ENCODE peak calls at places on chromosomes 5 and 9, in nine cellular contexts. G is kidney epithelial cell, B is right atrium auricular region, E is GM12865, I is omental fat pad, N is RWPE1, C is tibial nerve, O is mesothelial cell of epicardium, A is AG09319. Z is an unnamed sample.

GRCh38 chr9:86500667-86501435 is 146.6 kb upstream of the TUT7 start:
- DNase-seq in C (peak), E (no peak), O (no peak), I (no peak), N (peak), B (no peak), A (peak), G (peak), Z (no peak)

GRCh38 chr5:160479926-160480325 is 58.3 kb downstream of the PTTG1 start:
- DNase-seq in G (no peak), C (no peak), A (peak), N (no peak), O (no peak), B (no peak), I (no peak), E (no peak), Z (no peak)

GRCh38 chr5:43396762-43397304 is 15.4 kb downstream of the CCL28 start:
- DNase-seq in I (no peak), C (peak), G (no peak), E (peak), O (no peak), N (peak), B (peak), A (no peak), Z (no peak)

GRCh38 chr5:74040065-74040551 is 414.1 kb downstream of the ARHGEF28 start:
- DNase-seq in N (no peak), I (no peak), C (no peak), E (no peak), A (peak), O (peak), B (no peak), G (peak), Z (no peak)

GRCh38 chr9:115235221-115235620 is 117.3 kb upstream of the TNC start:
- DNase-seq in O (no peak), E (no peak), C (no peak), I (no peak), B (no peak), G (no peak), N (no peak), A (no peak), Z (no peak)

GRCh38 chr9:37916471-37917314 is 12.8 kb upstream of the SLC25A51 start:
- DNase-seq in E (no peak), A (no peak), O (no peak), C (no peak), B (no peak), G (no peak), I (no peak), N (no peak), Z (no peak)

GRCh38 chr9:112308576-112308975 is 24.8 kb downstream of the PTBP3 start:
- DNase-seq in B (no peak), E (no peak), G (no peak), C (no peak), A (no peak), O (no peak), I (no peak), N (peak), Z (no peak)

GRCh38 chr9:91253488-91253887 is 108.2 kb downstream of the AUH start:
- DNase-seq in N (peak), G (no peak), B (no peak), A (no peak), I (no peak), C (no peak), E (peak), O (no peak), Z (no peak)

GRCh38 chr9:95226921-95227320 is 90.6 kb downstream of the FANCC start:
- DNase-seq in B (no peak), A (no peak), I (no peak), G (no peak), E (no peak), O (no peak), C (no peak), N (no peak), Z (no peak)

GRCh38 chr5:127358782-127359181 is 68.2 kb downstream of the MEGF10 start:
- DNase-seq in O (no peak), I (no peak), B (no peak), N (no peak), E (no peak), C (no peak), A (no peak), G (no peak), Z (no peak)

GRCh38 chr9:70451765-70452164 is 37.3 kb upstream of the KLF9 start:
- DNase-seq in E (no peak), A (no peak), G (no peak), I (no peak), B (no peak), O (no peak), C (no peak), N (no peak), Z (no peak)

GRCh38 chr9:21995652-21996275 is 1.2 kb downstream of the CDKN2B-AS1 start:
- DNase-seq in O (peak), N (no peak), C (no peak), A (no peak), G (no peak), B (peak), I (no peak), E (peak), Z (peak)

GRCh38 chr9:36903541-36904435 is 130.3 kb downstream of the PAX5 start:
- DNase-seq in A (no peak), E (peak), C (no peak), O (no peak), B (no peak), G (peak), I (no peak), N (peak), Z (peak)

GRCh38 chr9:34869390-34869789 is 88.7 kb upstream of the PHF24 start:
- DNase-seq in G (no peak), O (no peak), N (no peak), E (peak), C (no peak), B (no peak), A (no peak), I (no peak), Z (peak)

GRCh38 chr5:142827934-142828576 is 57.9 kb downstream of the ARHGAP26 start:
- DNase-seq in N (no peak), C (no peak), I (no peak), G (no peak), A (no peak), B (no peak), O (no peak), E (no peak), Z (no peak)

GRCh38 chr5:150774145-150774544 is 4.4 kb upstream of the SMIM3 start:
- DNase-seq in B (no peak), E (no peak), A (no peak), C (no peak), I (no peak), G (peak), N (peak), O (no peak), Z (no peak)

GRCh38 chr9:94861589-94862241 is 135.2 kb downstream of the AOPEP start:
- DNase-seq in G (no peak), C (peak), N (no peak), A (peak), O (no peak), E (no peak), I (no peak), B (no peak), Z (no peak)

GRCh38 chr5:83925321-83925877 is 204.7 kb upstream of the HAPLN1 start:
- DNase-seq in I (no peak), N (no peak), O (no peak), C (no peak), B (no peak), G (peak), E (no peak), A (no peak), Z (no peak)

GRCh38 chr5:149185067-149185466 is 43.8 kb downstream of the ABLIM3 start:
- DNase-seq in I (no peak), A (no peak), G (no peak), B (no peak), O (no peak), E (no peak), N (no peak), C (no peak), Z (no peak)

GRCh38 chr5:62582198-62582597 is 3.6 kb downstream of the LRRC70 start:
- DNase-seq in B (no peak), E (no peak), I (no peak), O (no peak), N (no peak), A (no peak), C (no peak), G (no peak), Z (no peak)

GRCh38 chr9:102435427-102435826 is 559.7 kb upstream of the CYLC2 start:
- DNase-seq in C (no peak), O (no peak), B (no peak), A (no peak), I (no peak), E (no peak), N (no peak), G (no peak), Z (no peak)

GRCh38 chr5:87120518-87121314 is 147.0 kb upstream of the RASA1 start:
- DNase-seq in B (no peak), N (peak), E (peak), A (peak), G (peak), O (no peak), I (no peak), C (no peak), Z (peak)

GRCh38 chr5:164277720-164278119 is 772.3 kb downstream of the MAT2B start:
- DNase-seq in I (no peak), B (no peak), E (peak), G (no peak), A (no peak), C (no peak), N (peak), O (no peak), Z (no peak)

GRCh38 chr9:23341346-23341745 is 484.7 kb downstream of the ELAVL2 start:
- DNase-seq in N (no peak), O (no peak), E (no peak), B (no peak), I (no peak), A (no peak), C (no peak), G (no peak), Z (no peak)

GRCh38 chr9:131657890-131658752 is 81.8 kb downstream of the RAPGEF1 start:
- DNase-seq in G (peak), E (no peak), O (no peak), C (no peak), N (peak), A (peak), B (no peak), I (no peak), Z (peak)

GRCh38 chr9:14080940-14081621 is 232.9 kb downstream of the NFIB start:
- DNase-seq in O (no peak), A (no peak), B (no peak), E (peak), C (no peak), G (peak), N (peak), I (no peak), Z (no peak)

GRCh38 chr5:103466494-103466893 is 96.1 kb downstream of the NUDT12 start:
- DNase-seq in I (no peak), B (no peak), E (no peak), C (no peak), N (no peak), O (no peak), A (no peak), G (no peak), Z (no peak)

GRCh38 chr5:103465891-103466290 is 96.7 kb downstream of the NUDT12 start:
- DNase-seq in A (no peak), G (no peak), C (no peak), B (no peak), O (no peak), E (no peak), I (no peak), N (no peak), Z (no peak)

GRCh38 chr5:103467831-103468230 is 94.8 kb downstream of the NUDT12 start:
- DNase-seq in A (no peak), N (no peak), C (no peak), E (no peak), B (no peak), I (no peak), O (no peak), G (no peak), Z (no peak)

GRCh38 chr5:103461223-103461622 is 101.4 kb downstream of the NUDT12 start:
- DNase-seq in B (no peak), E (no peak), I (no peak), O (no peak), A (no peak), N (no peak), G (peak), C (no peak), Z (no peak)

GRCh38 chr5:103464801-103465484 is 97.6 kb downstream of the NUDT12 start:
- DNase-seq in G (no peak), N (no peak), A (no peak), B (no peak), E (no peak), I (no peak), O (no peak), C (no peak), Z (no peak)
- TF ChIP-seq CTCF in G (no peak), N (no peak), A (peak), B (no peak), E (no peak), I (no peak), O (no peak), C (no peak), Z (no peak)

DNA sequence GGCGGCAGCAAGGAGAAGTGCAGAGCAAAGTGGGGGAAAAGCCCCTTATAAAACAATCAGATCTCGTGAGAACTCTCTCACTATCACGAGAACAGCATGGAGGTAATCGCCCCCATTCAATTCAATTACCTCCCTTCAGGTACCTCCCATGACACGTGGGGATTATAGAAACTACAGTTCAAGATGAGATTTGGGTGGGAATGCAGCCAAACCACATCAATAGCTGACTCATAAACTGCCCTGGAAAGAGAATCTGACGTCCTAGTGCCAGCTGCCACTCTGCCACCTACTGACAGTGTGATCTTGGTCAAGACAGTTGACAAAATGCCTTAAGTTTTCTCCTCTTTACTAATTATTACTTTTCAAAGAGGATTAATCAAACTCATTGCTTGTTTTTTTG is 128.3 kb downstream of the GPBP1 start:
- DNase-seq in B (no peak), N (peak), E (peak), A (no peak), I (no peak), C (no peak), O (no peak), G (peak), Z (peak)
- TF ChIP-seq CTCF in B (no peak), N (peak), E (no peak), A (no peak), I (no peak), C (no peak), O (no peak), G (peak), Z (no peak)

GRCh38 chr5:146595088-146595487 is 79.1 kb upstream of the GPR151 start:
- DNase-seq in G (no peak), C (no peak), I (no peak), N (no peak), A (no peak), E (no peak), B (no peak), O (no peak), Z (no peak)
- TF ChIP-seq CTCF in G (no peak), C (no peak), I (no peak), N (no peak), A (no peak), E (no peak), B (no peak), O (no peak), Z (no peak)

GRCh38 chr5:19795218-19795617 is 192.8 kb downstream of the CDH18 start:
- DNase-seq in O (no peak), C (no peak), G (no peak), E (no peak), I (no peak), B (no peak), A (no peak), N (peak), Z (no peak)
- TF ChIP-seq CTCF in O (no peak), C (no peak), G (peak), E (no peak), I (no peak), B (no peak), A (peak), N (peak), Z (no peak)

GRCh38 chr9:82152181-82152580 is 163.6 kb downstream of the SPATA31D1 start:
- DNase-seq in B (no peak), I (no peak), O (no peak), E (no peak), G (peak), N (no peak), A (no peak), C (no peak), Z (no peak)
- TF ChIP-seq CTCF in B (no peak), I (no peak), O (no peak), E (no peak), G (no peak), N (no peak), A (no peak), C (no peak), Z (no peak)

GRCh38 chr9:136092741-136093140 is 2.3 kb downstream of the NACC2 start:
- DNase-seq in A (no peak), N (no peak), I (no peak), E (no peak), G (no peak), C (no peak), B (no peak), O (no peak), Z (no peak)
- TF ChIP-seq CTCF in A (no peak), N (no peak), I (no peak), E (no peak), G (no peak), C (no peak), B (no peak), O (no peak), Z (no peak)

DNA sequence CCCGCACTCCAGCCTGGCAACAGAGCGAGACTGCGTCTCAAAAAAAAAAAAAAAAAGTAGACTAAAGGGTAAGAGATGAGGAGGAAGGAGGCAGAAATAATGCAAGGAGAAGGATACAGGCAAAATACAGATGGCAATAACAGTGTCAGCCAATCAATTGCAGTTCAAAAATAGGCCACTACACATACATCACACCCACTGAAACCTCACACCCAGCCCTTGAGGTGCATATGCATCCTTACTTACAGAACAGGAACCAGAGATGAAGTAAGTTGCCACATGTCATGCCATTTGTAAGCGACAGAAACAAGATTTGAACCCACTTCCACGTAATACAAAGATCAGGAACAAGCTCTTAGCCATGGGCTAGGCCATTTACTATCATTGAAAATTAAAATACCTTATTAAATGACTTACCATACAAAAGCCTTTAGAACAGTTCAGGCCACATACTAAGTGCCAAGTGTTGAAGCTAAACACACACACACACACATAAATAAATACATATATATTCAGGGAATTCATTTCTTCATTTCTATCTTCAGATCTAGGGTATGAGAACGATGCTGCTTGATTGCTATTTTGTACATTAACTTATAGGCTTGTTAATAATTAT is 98.4 kb downstream of the FNBP1 start:
- DNase-seq in N (no peak), O (no peak), A (no peak), E (no peak), G (no peak), B (peak), I (no peak), C (no peak), Z (no peak)
- TF ChIP-seq CTCF in N (no peak), O (no peak), A (no peak), E (no peak), G (no peak), B (no peak), I (no peak), C (no peak), Z (no peak)

DNA sequence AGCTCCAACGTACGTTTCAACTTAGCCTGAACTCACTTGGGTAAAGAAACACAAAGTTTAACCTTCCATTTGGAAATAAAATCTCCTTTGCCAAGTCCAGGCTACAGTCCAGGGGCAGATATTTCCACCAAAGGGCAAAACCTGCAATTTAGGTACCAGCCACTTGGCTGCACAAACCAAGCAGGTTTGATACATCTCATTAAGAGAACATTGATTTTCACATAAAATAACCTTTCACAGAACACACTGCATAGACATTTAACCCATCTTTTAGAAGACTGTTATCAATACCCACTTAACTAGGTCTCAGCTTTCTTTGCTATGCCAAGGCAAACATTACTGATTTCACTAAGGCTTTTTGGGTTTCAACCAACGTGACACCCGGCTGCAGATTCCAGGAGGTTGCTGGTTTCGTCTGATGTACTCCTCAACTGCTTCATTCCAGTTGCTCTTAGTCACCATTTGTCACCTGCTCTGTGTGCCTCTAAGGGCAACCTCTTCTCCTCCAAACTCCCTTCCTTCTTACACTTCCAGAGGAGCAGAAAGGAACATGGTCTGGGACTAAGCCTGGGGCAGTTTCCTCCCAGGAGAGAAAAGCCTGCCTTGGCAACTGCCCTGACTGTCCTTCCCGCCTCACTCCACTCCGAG is 67.1 kb downstream of the EPB41L4B start:
- DNase-seq in A (peak), G (peak), I (no peak), B (no peak), O (no peak), C (peak), E (no peak), N (peak), Z (no peak)
- TF ChIP-seq CTCF in A (no peak), G (no peak), I (no peak), B (no peak), O (no peak), C (no peak), E (no peak), N (no peak), Z (no peak)

GRCh38 chr9:72271617-72272478 is 93.2 kb downstream of the ZFAND5 start:
- DNase-seq in A (no peak), E (peak), B (no peak), N (peak), C (peak), G (no peak), O (no peak), I (peak), Z (peak)
- TF ChIP-seq CTCF in A (peak), E (peak), B (peak), N (peak), C (peak), G (peak), O (peak), I (peak), Z (peak)

GRCh38 chr9:134025606-134026541 is 593 bp downstream of the BRD3OS start:
- DNase-seq in A (no peak), B (no peak), O (peak), I (no peak), G (no peak), C (peak), N (peak), E (peak), Z (peak)
- TF ChIP-seq CTCF in A (peak), B (no peak), O (no peak), I (no peak), G (peak), C (no peak), N (peak), E (peak), Z (no peak)

Z was measured in Calu3.